ENCODE peak calls at places on chromosomes 13 and 19, in eight cellular contexts. J, L, F, V, W, A, M and C are unnamed samples.

GRCh38 chr13:48949566-48950506 is 25.9 kb upstream of the FNDC3A start:
- DNase-seq in M (no peak), W (no peak), V (no peak), A (no peak), F (no peak), L (no peak), J (no peak), C (no peak)

GRCh38 chr13:113863511-113864302 is at the start of gene GAS6:
- DNase-seq in J (no peak), M (no peak), L (no peak), V (peak), A (peak), W (peak), F (no peak), C (no peak)

GRCh38 chr13:97849305-97849704 is 104.2 kb upstream of the IPO5 start:
- DNase-seq in J (no peak), V (no peak), W (peak), L (no peak), F (no peak), A (no peak), M (no peak), C (no peak)

GRCh38 chr13:104256701-104257100 is 1190.5 kb upstream of the SLC10A2 start:
- DNase-seq in W (no peak), J (no peak), M (no peak), F (no peak), V (no peak), A (no peak), L (no peak), C (no peak)

GRCh38 chr13:43153436-43154082 is 130.2 kb downstream of the DNAJC15 start:
- DNase-seq in W (peak), A (no peak), V (no peak), M (no peak), J (no peak), F (no peak), L (no peak), C (peak)

GRCh38 chr19:10419646-10420443 is 493 bp upstream of the PDE4A start:
- DNase-seq in M (no peak), J (no peak), W (peak), V (no peak), A (peak), F (peak), L (peak), C (no peak)

GRCh38 chr19:42290523-42291436 is 11.2 kb upstream of the PRR19 start:
- DNase-seq in L (peak), J (peak), V (no peak), W (peak), M (no peak), A (peak), F (peak), C (no peak)

GRCh38 chr13:71316964-71317363 is 550.0 kb downstream of the DACH1 start:
- DNase-seq in V (no peak), M (no peak), F (no peak), W (no peak), J (no peak), A (no peak), L (no peak), C (no peak)

GRCh38 chr13:67155898-67156717 is 74.0 kb downstream of the PCDH9 start:
- DNase-seq in W (no peak), M (no peak), V (no peak), F (no peak), J (no peak), L (no peak), A (peak), C (no peak)

GRCh38 chr13:50081106-50081898 is 66.1 kb downstream of the KCNRG start:
- DNase-seq in F (no peak), W (no peak), M (no peak), A (peak), V (peak), L (peak), J (peak), C (no peak)

GRCh38 chr19:31099470-31100190 is 249.6 kb downstream of the TSHZ3 start:
- DNase-seq in F (no peak), M (no peak), V (no peak), W (no peak), A (no peak), L (no peak), J (no peak), C (no peak)

GRCh38 chr13:40340368-40341085 is 325.9 kb downstream of the FOXO1 start:
- DNase-seq in A (no peak), M (no peak), V (no peak), W (no peak), F (no peak), L (no peak), J (no peak), C (no peak)

GRCh38 chr19:41515054-41515652 is 60.8 kb upstream of the CEACAM21 start:
- DNase-seq in J (no peak), F (no peak), W (no peak), A (no peak), V (no peak), L (no peak), M (no peak), C (no peak)

GRCh38 chr13:24866488-24866887 is 102.5 kb downstream of the RNF17 start:
- DNase-seq in F (no peak), A (no peak), V (no peak), M (no peak), L (no peak), W (no peak), J (no peak), C (no peak)

GRCh38 chr19:41588497-41589209 is 12.7 kb downstream of the CEACAM21 start:
- DNase-seq in M (no peak), W (peak), A (no peak), J (no peak), L (no peak), F (no peak), V (no peak), C (no peak)

GRCh38 chr19:7597689-7598088 is 2.0 kb downstream of the CAMSAP3 start:
- DNase-seq in A (no peak), F (no peak), L (no peak), W (peak), M (no peak), V (no peak), J (no peak), C (no peak)

GRCh38 chr13:23506821-23507210 is 63.4 kb upstream of the TNFRSF19 start:
- DNase-seq in A (no peak), V (no peak), W (no peak), L (no peak), M (no peak), F (no peak), J (no peak), C (peak)

GRCh38 chr19:4291200-4291732 is 10.9 kb downstream of the TMIGD2 start:
- DNase-seq in M (no peak), L (no peak), A (no peak), F (no peak), V (no peak), W (no peak), J (no peak), C (no peak)

GRCh38 chr13:94201022-94201421 is 278.5 kb downstream of the DCT start:
- DNase-seq in V (no peak), F (no peak), J (no peak), M (no peak), L (no peak), W (no peak), A (no peak), C (no peak)

GRCh38 chr19:17394891-17395415 is 957 bp upstream of the CCDC194 start:
- DNase-seq in W (peak), M (no peak), V (peak), J (no peak), L (peak), F (no peak), A (peak), C (no peak)

GRCh38 chr13:78319101-78319627 is 284.2 kb downstream of the POU4F1 start:
- DNase-seq in V (no peak), J (no peak), F (no peak), A (no peak), M (no peak), L (no peak), W (no peak), C (no peak)

GRCh38 chr13:37365496-37365895 is 233.1 kb downstream of the POSTN start:
- DNase-seq in V (no peak), W (no peak), L (no peak), F (no peak), J (no peak), M (no peak), A (no peak), C (no peak)

GRCh38 chr13:33556828-33557227 is 261.1 kb upstream of the RFC3 start:
- DNase-seq in J (no peak), W (no peak), V (no peak), M (peak), A (no peak), L (no peak), F (no peak), C (no peak)

GRCh38 chr13:20351279-20352022 is 119.3 kb upstream of the GJB6 start:
- DNase-seq in L (no peak), J (no peak), V (no peak), A (no peak), W (no peak), M (peak), F (no peak), C (no peak)

GRCh38 chr19:42216653-42217521 is 590 bp downstream of the DEDD2 start:
- DNase-seq in J (no peak), F (no peak), L (peak), A (peak), W (peak), V (peak), M (no peak), C (no peak)

GRCh38 chr13:23752111-23753001 is 136.8 kb downstream of the MIPEP start:
- DNase-seq in F (no peak), L (no peak), M (no peak), W (no peak), J (no peak), A (no peak), V (no peak), C (no peak)

GRCh38 chr13:45587897-45588296 is 27.6 kb downstream of the ERICH6B start:
- DNase-seq in M (no peak), A (no peak), V (no peak), J (no peak), W (no peak), L (no peak), F (no peak), C (no peak)

GRCh38 chr19:10836478-10837325 is 690 bp upstream of the TMED1 start:
- DNase-seq in L (peak), F (no peak), M (no peak), J (no peak), V (peak), A (peak), W (peak), C (no peak)